ENCODE peak calls at places on chromosome 16, in seven cellular contexts. V is HCEC 1CT; J is right cardiac atrium; N is pulmonary artery endothelial cell; Q is globus pallidus; L is stimulated activated CD8-positive, alpha-beta memory T cell treated with anti-CD3 and anti-CD28 coated beads, Interleukin-7, amount 100 ng/mL, for 1 hour; W is NCI-H510A treated with DMSO at 0.1 percent for 48 hours. M is an unnamed sample.

GRCh38 chr16:88508868-88509748 is 56.0 kb downstream of the ZFPM1 start:
- DNase-seq in V (no peak), J (peak), N (no peak), Q (no peak), L (no peak), W (no peak), M (no peak)

GRCh38 chr16:23145186-23145585 is 4.1 kb downstream of the USP31 start:
- DNase-seq in V (no peak), J (no peak), N (no peak), Q (no peak), L (no peak), W (no peak), M (no peak)

GRCh38 chr16:30376508-30376907 is 1.9 kb downstream of the MYL11 start:
- DNase-seq in V (no peak), J (peak), N (no peak), Q (no peak), L (no peak), W (no peak), M (no peak)

GRCh38 chr16:71185366-71185765 is 45.2 kb downstream of the HYDIN start:
- DNase-seq in V (no peak), J (no peak), N (no peak), Q (no peak), L (no peak), W (no peak), M (no peak)

GRCh38 chr16:2428051-2428786 is 1.0 kb upstream of the CCNF start:
- DNase-seq in V (peak), J (peak), N (no peak), Q (no peak), L (no peak), W (no peak), M (peak)

GRCh38 chr16:66425651-66426050 is 1.4 kb upstream of the BEAN1 start:
- DNase-seq in V (no peak), J (no peak), N (no peak), Q (no peak), L (no peak), W (no peak), M (no peak)

GRCh38 chr16:25563700-25564099 is 128.1 kb upstream of the HS3ST4 start:
- DNase-seq in V (no peak), J (no peak), N (no peak), Q (no peak), L (no peak), W (no peak), M (no peak)

GRCh38 chr16:69112285-69113129 is 7.1 kb downstream of the HAS3 start:
- DNase-seq in V (no peak), J (peak), N (no peak), Q (no peak), L (no peak), W (peak), M (peak)

GRCh38 chr16:86578499-86579267 is at the start of gene FOXL1:
- DNase-seq in V (peak), J (peak), N (no peak), Q (no peak), L (no peak), W (no peak), M (no peak)

GRCh38 chr16:76346210-76346609 is 69.0 kb downstream of the CNTNAP4 start:
- DNase-seq in V (no peak), J (no peak), N (no peak), Q (no peak), L (no peak), W (no peak), M (no peak)

GRCh38 chr16:89152831-89153700 is 18.5 kb upstream of the CDH15 start:
- DNase-seq in V (no peak), J (peak), N (no peak), Q (no peak), L (no peak), W (no peak), M (no peak)

GRCh38 chr16:72291531-72291981 is 119.6 kb upstream of the PMFBP1 start:
- DNase-seq in V (peak), J (no peak), N (peak), Q (no peak), L (no peak), W (no peak), M (peak)

GRCh38 chr16:84062734-84063640 is 20.4 kb upstream of the SLC38A8 start:
- DNase-seq in V (peak), J (peak), N (peak), Q (peak), L (no peak), W (peak), M (peak)

GRCh38 chr16:22663389-22664064 is 150.4 kb upstream of the HS3ST2 start:
- DNase-seq in V (no peak), J (no peak), N (no peak), Q (no peak), L (no peak), W (no peak), M (no peak)

GRCh38 chr16:23907457-23907902 is 71.7 kb downstream of the PRKCB start:
- DNase-seq in V (no peak), J (no peak), N (no peak), Q (no peak), L (no peak), W (no peak), M (no peak)

GRCh38 chr16:346587-346986 is 5.9 kb downstream of the AXIN1 start:
- DNase-seq in V (no peak), J (no peak), N (no peak), Q (no peak), L (no peak), W (no peak), M (no peak)

GRCh38 chr16:89484923-89485679 is 5.3 kb downstream of the ANKRD11 start:
- DNase-seq in V (no peak), J (peak), N (no peak), Q (no peak), L (no peak), W (no peak), M (no peak)

GRCh38 chr16:81163671-81164070 is 67.5 kb upstream of the GCSH start:
- DNase-seq in V (no peak), J (no peak), N (no peak), Q (no peak), L (no peak), W (no peak), M (no peak)

GRCh38 chr16:54493594-54493993 is 207.0 kb upstream of the IRX3 start:
- DNase-seq in V (no peak), J (no peak), N (no peak), Q (no peak), L (no peak), W (no peak), M (no peak)

GRCh38 chr16:24645739-24646645 is 83.5 kb upstream of the TNRC6A start:
- DNase-seq in V (peak), J (no peak), N (peak), Q (no peak), L (no peak), W (no peak), M (no peak)

GRCh38 chr16:31472559-31473203 is 729 bp downstream of the TGFB1I1 start:
- DNase-seq in V (peak), J (peak), N (peak), Q (no peak), L (no peak), W (peak), M (peak)

GRCh38 chr16:1102921-1103648 is 7.0 kb upstream of the C1QTNF8 start:
- DNase-seq in V (no peak), J (peak), N (no peak), Q (no peak), L (peak), W (no peak), M (peak)

GRCh38 chr16:30567160-30567990 is 4.1 kb downstream of the ZNF688 start:
- DNase-seq in V (no peak), J (no peak), N (no peak), Q (no peak), L (no peak), W (no peak), M (peak)

GRCh38 chr16:19382887-19383816 is 34.5 kb upstream of the TMC5 start:
- DNase-seq in V (no peak), J (peak), N (no peak), Q (peak), L (no peak), W (peak), M (peak)

GRCh38 chr16:30649725-30650368 is 913 bp upstream of the PRR14 start:
- DNase-seq in V (no peak), J (no peak), N (no peak), Q (no peak), L (no peak), W (no peak), M (no peak)

GRCh38 chr16:9134739-9135138 is 43.3 kb downstream of the HAPSTR1 start:
- DNase-seq in V (peak), J (peak), N (no peak), Q (no peak), L (no peak), W (peak), M (peak)

GRCh38 chr16:82629441-82630027 is 2.8 kb downstream of the CDH13 start:
- DNase-seq in V (peak), J (no peak), N (peak), Q (no peak), L (no peak), W (no peak), M (no peak)

GRCh38 chr16:65176603-65177002 is 54.7 kb upstream of the CDH11 start:
- DNase-seq in V (peak), J (peak), N (no peak), Q (no peak), L (no peak), W (no peak), M (no peak)

GRCh38 chr16:11526921-11527320 is 59.8 kb downstream of the LITAF start:
- DNase-seq in V (no peak), J (no peak), N (no peak), Q (no peak), L (no peak), W (no peak), M (no peak)

GRCh38 chr16:21156767-21157467 is 1.6 kb upstream of the LDAF1 start:
- DNase-seq in V (peak), J (peak), N (no peak), Q (peak), L (no peak), W (peak), M (peak)

GRCh38 chr16:86016201-86016965 is 117.4 kb downstream of the IRF8 start:
- DNase-seq in V (peak), J (no peak), N (peak), Q (peak), L (no peak), W (peak), M (peak)

GRCh38 chr16:88337021-88337420 is 45.7 kb upstream of the ZNF469 start:
- DNase-seq in V (no peak), J (no peak), N (no peak), Q (no peak), L (no peak), W (no peak), M (no peak)

GRCh38 chr16:10836174-10836853 is 17.7 kb upstream of the TVP23A start:
- DNase-seq in V (no peak), J (no peak), N (no peak), Q (no peak), L (no peak), W (no peak), M (no peak)

GRCh38 chr16:48559462-48560211 is 50.3 kb downstream of the N4BP1 start:
- DNase-seq in V (peak), J (no peak), N (no peak), Q (no peak), L (no peak), W (no peak), M (no peak)

GRCh38 chr16:66270333-66270927 is 96.1 kb upstream of the CDH5 start:
- DNase-seq in V (peak), J (peak), N (no peak), Q (no peak), L (no peak), W (peak), M (peak)

GRCh38 chr16:79632289-79632688 is 31.8 kb upstream of the MAF start:
- DNase-seq in V (no peak), J (no peak), N (no peak), Q (no peak), L (no peak), W (no peak), M (peak)

M was measured in DMS53.